ENCODE peak calls at places on chromosome 20, in five cellular contexts. L is PC-3, I is upper lobe of right lung, W is pancreas, V is cardiac fibroblast. Y is an unnamed sample.

GRCh38 chr20:25206063-25206403 is 10.5 kb downstream of the ENTPD6 start:
- DNase-seq in L (no peak), I (no peak), W (no peak), V (no peak), Y (no peak)

GRCh38 chr20:20360464-20360863 is 7.4 kb upstream of the INSM1 start:
- DNase-seq in L (peak), I (no peak), W (peak), V (peak), Y (peak)

GRCh38 chr20:871436-871835 is 37.9 kb downstream of the FAM110A start:
- DNase-seq in L (no peak), I (no peak), W (no peak), V (no peak), Y (no peak)

GRCh38 chr20:54535045-54535444 is 59.7 kb downstream of the DOK5 start:
- DNase-seq in L (no peak), I (no peak), W (no peak), V (peak), Y (no peak)

GRCh38 chr20:20210327-20210726 is 157.6 kb upstream of the INSM1 start:
- DNase-seq in L (no peak), I (no peak), W (no peak), V (no peak), Y (no peak)

GRCh38 chr20:4702562-4703280 is 19.0 kb upstream of the PRND start:
- DNase-seq in L (peak), I (no peak), W (no peak), V (no peak), Y (no peak)

GRCh38 chr20:13515796-13516533 is 122.8 kb downstream of the TASP1 start:
- DNase-seq in L (no peak), I (no peak), W (no peak), V (no peak), Y (no peak)

GRCh38 chr20:16020971-16021370 is 552.3 kb downstream of the KIF16B start:
- DNase-seq in L (peak), I (no peak), W (no peak), V (no peak), Y (no peak)

GRCh38 chr20:48556956-48557355 is 270.8 kb downstream of the PREX1 start:
- DNase-seq in L (peak), I (no peak), W (no peak), V (no peak), Y (no peak)

GRCh38 chr20:33209789-33210188 is 7.4 kb upstream of the BPIFA3 start:
- DNase-seq in L (peak), I (peak), W (peak), V (peak), Y (peak)

GRCh38 chr20:32208499-32209154 is 947 bp downstream of the POFUT1 start:
- DNase-seq in L (no peak), I (no peak), W (no peak), V (no peak), Y (no peak)

GRCh38 chr20:11195899-11196558 is 522.2 kb upstream of the JAG1 start:
- DNase-seq in L (peak), I (no peak), W (no peak), V (no peak), Y (no peak)

GRCh38 chr20:48142258-48142657 is 357.0 kb upstream of the SULF2 start:
- DNase-seq in L (no peak), I (no peak), W (no peak), V (no peak), Y (no peak)

GRCh38 chr20:16018881-16019280 is 554.4 kb downstream of the KIF16B start:
- DNase-seq in L (peak), I (no peak), W (no peak), V (no peak), Y (no peak)

GRCh38 chr20:48157970-48158369 is 372.7 kb upstream of the SULF2 start:
- DNase-seq in L (peak), I (no peak), W (no peak), V (peak), Y (no peak)

GRCh38 chr20:19723834-19724430 is 34.1 kb upstream of the RIN2 start:
- DNase-seq in L (no peak), I (no peak), W (no peak), V (no peak), Y (no peak)

DNA sequence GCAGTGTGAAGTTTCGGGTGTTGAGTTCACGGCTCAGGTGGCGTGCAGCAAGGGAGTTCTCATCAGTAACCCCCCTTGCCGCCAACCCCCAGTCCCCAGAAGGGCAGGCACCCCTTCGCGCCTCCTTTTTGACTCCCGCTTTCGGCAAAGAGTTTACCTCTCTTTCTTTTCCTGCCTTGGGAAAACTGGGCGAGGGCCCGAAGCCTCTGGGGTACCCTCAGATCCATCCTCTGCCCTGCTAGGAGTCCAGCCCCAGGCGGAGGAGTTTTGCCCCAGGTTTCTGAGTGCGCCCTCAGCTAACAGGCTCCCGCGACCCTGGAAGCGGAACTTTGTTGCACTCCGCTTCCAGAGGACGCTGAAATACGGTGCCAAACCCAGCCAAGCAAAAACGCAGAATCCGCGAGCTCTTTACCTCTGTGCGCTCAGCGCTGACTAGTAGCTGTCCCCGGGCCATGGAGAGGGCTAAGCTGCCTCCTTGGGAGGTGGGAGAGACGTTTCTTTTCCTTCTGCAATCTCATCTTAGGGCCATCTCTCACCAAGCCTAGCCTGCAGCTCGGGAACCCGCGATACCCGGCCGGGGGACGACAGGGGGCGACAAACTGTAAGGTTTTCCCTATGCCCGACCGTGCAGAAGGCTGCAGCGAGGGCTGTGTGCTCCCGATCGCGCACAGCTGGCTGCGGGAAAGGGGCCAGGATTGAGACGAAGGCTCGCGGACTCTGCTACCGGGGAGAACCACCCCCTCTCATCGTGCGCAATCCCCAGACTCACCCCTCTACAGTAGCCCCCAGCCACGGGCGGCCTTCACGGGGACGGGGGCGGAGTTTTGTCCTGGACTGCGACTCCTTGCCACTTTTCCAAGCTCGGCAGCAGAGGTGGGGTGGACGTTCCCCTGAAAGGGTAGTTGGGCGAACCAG is 2.7 kb upstream of the PAX1 start:
- DNase-seq in L (no peak), I (peak), W (peak), V (peak), Y (no peak)
- TF ChIP-seq CTCF in L (peak), I (peak), W (peak), V (peak), Y (no peak)

GRCh38 chr20:9169409-9169808 is 100.5 kb downstream of the PLCB4 start:
- DNase-seq in L (no peak), I (no peak), W (no peak), V (no peak), Y (no peak)

GRCh38 chr20:9177278-9177677 is 108.4 kb downstream of the PLCB4 start:
- DNase-seq in L (no peak), I (no peak), W (no peak), V (no peak), Y (no peak)

DNA sequence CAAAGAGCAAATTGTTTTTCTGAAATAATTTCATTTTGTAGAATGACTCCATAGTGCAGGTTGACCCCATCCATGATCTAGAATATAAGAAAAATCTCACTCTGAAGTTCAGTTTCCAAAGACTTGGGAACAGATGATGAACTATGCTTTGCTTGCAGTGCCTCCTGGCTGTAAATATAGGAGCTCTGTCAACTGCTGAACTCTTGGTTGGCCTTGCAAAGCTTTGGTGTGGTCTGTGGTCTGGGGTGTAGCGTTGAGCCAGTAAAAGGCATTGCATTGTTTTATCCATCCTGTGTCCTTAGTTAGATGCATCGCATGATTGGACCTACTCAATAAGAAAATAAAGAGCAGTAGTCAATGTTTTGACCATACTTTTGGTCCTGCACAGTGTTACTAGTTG is 104.0 kb downstream of the PLCB4 start:
- DNase-seq in L (peak), I (no peak), W (no peak), V (peak), Y (no peak)
- TF ChIP-seq CTCF in L (peak), I (peak), W (no peak), V (peak), Y (no peak)

GRCh38 chr20:2858591-2858990 is 14.7 kb upstream of the PTPRA start:
- DNase-seq in L (no peak), I (no peak), W (no peak), V (no peak), Y (no peak)
- TF ChIP-seq CTCF in L (no peak), I (no peak), W (no peak), V (no peak), Y (no peak)

DNA sequence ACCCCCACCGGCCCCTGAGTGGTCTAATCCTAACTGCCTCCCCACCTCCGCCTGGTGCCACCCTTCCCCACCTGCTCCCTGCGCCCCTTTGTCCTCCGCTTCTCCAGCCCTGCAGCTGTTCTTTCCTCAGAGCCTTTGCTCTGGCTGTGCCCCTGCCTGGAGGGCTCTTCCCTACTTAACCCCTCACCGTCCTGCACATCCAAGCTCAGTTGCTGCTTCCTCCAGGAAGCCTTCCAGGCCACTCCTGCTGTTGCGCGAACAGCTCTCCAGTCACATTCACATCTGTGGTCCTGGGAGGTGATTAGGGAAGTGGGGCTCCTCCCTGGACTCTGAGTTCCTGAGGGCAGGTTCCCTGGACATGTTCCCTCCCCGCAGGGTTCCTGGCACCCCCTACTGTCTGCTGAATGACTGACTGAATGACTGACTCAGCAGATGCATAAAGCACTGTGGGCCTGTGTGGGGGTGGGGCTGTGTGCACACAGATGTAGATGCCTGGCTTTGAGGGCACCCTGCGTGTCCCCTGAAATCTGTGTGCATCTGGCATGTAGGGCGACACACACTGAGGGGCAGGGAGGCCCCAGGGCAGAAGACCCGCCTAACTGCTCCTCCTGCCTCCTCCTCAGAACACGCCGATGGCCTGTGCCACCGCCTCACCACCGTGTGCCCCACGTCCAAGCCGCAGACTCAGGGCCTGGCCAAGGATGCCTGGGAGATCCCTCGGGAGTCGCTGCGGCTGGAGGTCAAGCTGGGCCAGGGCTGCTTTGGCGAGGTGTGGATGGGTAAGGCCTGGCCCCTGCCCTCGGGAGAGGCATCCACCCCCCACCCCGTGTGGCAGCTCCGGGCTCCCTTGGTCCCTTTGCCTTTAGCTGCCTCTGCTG is 51.4 kb downstream of the SRC start:
- DNase-seq in L (peak), I (no peak), W (no peak), V (no peak), Y (no peak)
- TF ChIP-seq CTCF in L (peak), I (no peak), W (no peak), V (no peak), Y (no peak)

DNA sequence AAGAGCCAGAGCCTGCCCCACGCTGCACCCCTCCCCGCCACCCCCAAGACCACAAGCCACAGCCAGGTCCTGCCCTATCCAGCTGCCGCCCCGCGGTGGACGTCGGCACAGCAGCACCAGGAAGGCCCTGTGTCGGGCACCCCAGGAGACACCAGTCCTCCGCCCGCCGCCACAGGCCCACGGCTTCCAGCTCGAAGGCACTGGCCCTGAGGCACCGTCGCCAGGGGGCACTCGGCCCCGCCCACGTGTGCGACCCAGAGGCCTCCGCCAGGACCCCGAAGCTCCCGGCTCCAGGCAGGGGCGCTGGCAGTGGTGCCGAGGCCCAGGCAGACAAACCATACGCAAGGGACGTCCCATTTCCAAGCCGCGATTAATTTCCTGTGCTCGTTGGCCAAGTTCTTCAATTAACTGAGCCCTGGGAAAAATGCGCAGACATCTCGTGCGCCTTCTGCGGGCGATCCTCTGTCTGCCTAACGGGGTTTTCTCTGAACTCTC is 19.4 kb downstream of the KCNQ2 start:
- DNase-seq in L (peak), I (no peak), W (no peak), V (peak), Y (no peak)
- TF ChIP-seq CTCF in L (peak), I (no peak), W (no peak), V (peak), Y (no peak)

GRCh38 chr20:38883081-38883980 is 42.9 kb upstream of the FAM83D start:
- DNase-seq in L (no peak), I (peak), W (no peak), V (peak), Y (peak)
- TF ChIP-seq CTCF in L (peak), I (no peak), W (no peak), V (no peak), Y (no peak)

DNA sequence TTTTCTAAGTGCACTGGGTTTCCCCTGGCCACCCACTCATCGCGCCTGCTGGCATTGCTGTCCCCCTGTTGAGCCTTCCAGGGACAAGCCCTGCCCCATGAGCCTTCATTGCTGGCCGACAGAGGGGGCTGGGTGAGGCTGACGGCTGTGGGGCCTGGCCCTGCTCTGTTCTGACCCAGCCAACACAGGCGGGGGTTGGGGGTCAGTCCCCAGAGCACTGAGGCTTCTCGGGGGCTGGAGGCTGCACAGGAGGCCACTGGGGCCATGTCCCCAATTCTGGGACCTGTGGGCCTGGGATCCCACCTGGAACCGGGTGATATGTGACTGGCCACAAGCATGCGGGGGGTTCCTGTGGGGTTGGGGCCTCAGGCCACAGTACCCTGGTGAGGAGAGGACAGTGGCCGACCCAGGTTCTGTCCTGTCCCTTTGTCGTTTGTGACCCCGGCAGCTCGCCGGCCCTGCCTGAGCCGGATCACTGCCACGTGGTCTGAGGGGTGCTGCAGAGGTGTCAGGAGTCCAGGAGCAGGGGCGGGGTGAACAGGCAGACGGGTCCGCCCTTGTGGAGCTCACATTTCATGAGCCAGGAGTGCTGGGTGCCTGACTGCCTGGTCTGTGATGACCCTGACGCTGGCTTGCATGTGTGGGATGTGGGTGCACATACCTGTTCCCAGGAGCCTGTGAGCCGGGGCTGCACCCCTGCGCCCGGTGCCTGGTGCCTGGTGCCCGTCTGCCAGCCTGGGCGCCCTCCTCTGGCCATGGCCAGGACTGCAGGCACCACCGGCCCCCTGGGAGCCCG is 2.1 kb upstream of the COL20A1 start:
- DNase-seq in L (peak), I (no peak), W (no peak), V (peak), Y (peak)
- TF ChIP-seq CTCF in L (peak), I (peak), W (peak), V (peak), Y (peak)

GRCh38 chr20:36468149-36469000 is 72.9 kb upstream of the MYL9 start:
- DNase-seq in L (no peak), I (no peak), W (peak), V (no peak), Y (no peak)
- TF ChIP-seq CTCF in L (no peak), I (no peak), W (no peak), V (no peak), Y (no peak)

GRCh38 chr20:50992733-50993457 is 30.0 kb downstream of the KCNG1 start:
- DNase-seq in L (peak), I (no peak), W (no peak), V (peak), Y (no peak)
- TF ChIP-seq CTCF in L (peak), I (peak), W (no peak), V (peak), Y (peak)

GRCh38 chr20:46547995-46548394 is 2.5 kb downstream of the OCSTAMP start:
- DNase-seq in L (no peak), I (no peak), W (no peak), V (no peak), Y (no peak)

GRCh38 chr20:46551508-46552280 is 1.2 kb upstream of the OCSTAMP start:
- DNase-seq in L (no peak), I (no peak), W (no peak), V (no peak), Y (no peak)

GRCh38 chr20:46550441-46550840 is at the start of gene OCSTAMP:
- DNase-seq in L (no peak), I (no peak), W (no peak), V (no peak), Y (no peak)

GRCh38 chr20:46548688-46549087 is 1.8 kb downstream of the OCSTAMP start:
- DNase-seq in L (no peak), I (no peak), W (no peak), V (no peak), Y (no peak)

DNA sequence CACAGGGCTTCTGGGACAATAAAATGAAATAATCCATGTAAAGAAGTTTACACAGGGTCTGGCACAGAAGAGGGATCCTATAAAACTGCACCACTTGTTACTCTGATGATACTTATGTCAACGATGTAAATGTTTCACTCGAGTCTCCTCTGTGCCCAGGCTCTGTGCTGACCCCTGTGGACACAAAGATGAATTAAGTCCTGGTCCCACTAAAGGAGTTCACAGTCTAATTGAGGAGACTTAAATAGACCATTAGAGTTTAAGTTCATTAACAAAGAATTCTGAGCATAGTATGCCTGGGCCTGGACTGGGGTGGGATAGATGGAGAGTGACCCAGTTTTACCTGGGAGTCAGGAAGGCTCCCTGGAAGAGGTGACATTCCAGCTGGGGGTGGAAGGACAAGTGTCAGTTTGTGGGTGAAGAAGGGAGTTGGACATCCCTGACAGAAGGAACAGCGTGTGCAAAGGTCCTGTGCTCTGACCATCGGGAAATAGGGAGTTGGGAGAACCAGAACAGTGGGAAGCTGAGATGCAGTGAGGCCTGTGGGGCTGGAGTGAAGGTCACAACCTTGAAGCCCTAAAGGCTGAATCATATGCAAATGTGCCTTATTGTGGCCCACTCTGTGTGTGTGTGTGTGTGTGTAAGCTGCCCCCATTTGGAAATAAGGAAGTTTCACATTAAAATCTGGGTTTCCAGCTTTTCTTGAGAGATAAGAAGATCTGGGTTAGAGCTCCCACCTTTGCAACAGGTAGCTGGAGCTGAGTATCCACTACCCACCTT is 1.1 kb downstream of the OCSTAMP start:
- DNase-seq in L (no peak), I (no peak), W (no peak), V (no peak), Y (no peak)
- TF ChIP-seq CTCF in L (no peak), I (no peak), W (no peak), V (no peak), Y (no peak)